ENCODE peak calls at places on chromosomes 4 and X, in nine cellular contexts. One of them, this sample, is unnamed.

GRCh38 chrX:100512471-100512870 is 72.3 kb upstream of the TNMD start:
- DNase-seq in stimulated activated naive CD8-positive, alpha-beta T cell treated with anti-CD3 and anti-CD28 coated beads, Interleukin-15, Interleukin-2, amounts not matched to agents 100 U/mL and 50 U/mL, for 24 hours: no peak
- DNase-seq in effector memory CD4-positive, alpha-beta T cell: no peak
- DNase-seq in NCI-H1048: no peak
- DNase-seq in ureter: no peak
- DNase-seq in activated T-cell treated with anti-CD3 and anti-CD28 coated beads, Interleukin-2, amount 50 U/mL, for 48 hours: no peak
- DNase-seq in activated T-helper 2 cell treated with anti-CD3 and anti-CD28 coated beads, Interferon-gamma antibody, Interleukin-2, Interleukin-4, amounts not matched to agents 10 μg/mL and 5 μg/mL and 100 μg/mL, durations not matched to agents 14 hours and 24 hours and 36 hours: no peak
- DNase-seq in hypothalamus: no peak
- DNase-seq in COR-L47: no peak
- DNase-seq in this sample: no peak

GRCh38 chrX:153724252-153725038 is at the start of the genes ABCD1 and BCAP31:
- DNase-seq in stimulated activated naive CD8-positive, alpha-beta T cell treated with anti-CD3 and anti-CD28 coated beads, Interleukin-15, Interleukin-2, amounts not matched to agents 100 U/mL and 50 U/mL, for 24 hours: peak; percentile 91
- DNase-seq in effector memory CD4-positive, alpha-beta T cell: peak; percentile 83
- DNase-seq in NCI-H1048: peak; percentile 85
- DNase-seq in ureter: peak; percentile 91
- DNase-seq in activated T-cell treated with anti-CD3 and anti-CD28 coated beads, Interleukin-2, amount 50 U/mL, for 48 hours: peak; percentile 90
- DNase-seq in activated T-helper 2 cell treated with anti-CD3 and anti-CD28 coated beads, Interferon-gamma antibody, Interleukin-2, Interleukin-4, amounts not matched to agents 10 μg/mL and 5 μg/mL and 100 μg/mL, durations not matched to agents 14 hours and 24 hours and 36 hours: peak; percentile 85
- DNase-seq in hypothalamus: peak; percentile 84
- DNase-seq in COR-L47: peak; percentile 78
- DNase-seq in this sample: peak; percentile 89

GRCh38 chrX:23554304-23554703 is 113.0 kb upstream of the PRDX4 start:
- DNase-seq in stimulated activated naive CD8-positive, alpha-beta T cell treated with anti-CD3 and anti-CD28 coated beads, Interleukin-15, Interleukin-2, amounts not matched to agents 100 U/mL and 50 U/mL, for 24 hours: no peak
- DNase-seq in effector memory CD4-positive, alpha-beta T cell: no peak
- DNase-seq in NCI-H1048: no peak
- DNase-seq in ureter: no peak
- DNase-seq in activated T-cell treated with anti-CD3 and anti-CD28 coated beads, Interleukin-2, amount 50 U/mL, for 48 hours: no peak
- DNase-seq in activated T-helper 2 cell treated with anti-CD3 and anti-CD28 coated beads, Interferon-gamma antibody, Interleukin-2, Interleukin-4, amounts not matched to agents 10 μg/mL and 5 μg/mL and 100 μg/mL, durations not matched to agents 14 hours and 24 hours and 36 hours: no peak
- DNase-seq in hypothalamus: no peak
- DNase-seq in COR-L47: peak; percentile 47
- DNase-seq in this sample: no peak

GRCh38 chrX:153906126-153906917 is 1.8 kb downstream of the AVPR2 start:
- DNase-seq in stimulated activated naive CD8-positive, alpha-beta T cell treated with anti-CD3 and anti-CD28 coated beads, Interleukin-15, Interleukin-2, amounts not matched to agents 100 U/mL and 50 U/mL, for 24 hours: peak; percentile 9
- DNase-seq in effector memory CD4-positive, alpha-beta T cell: no peak
- DNase-seq in NCI-H1048: no peak
- DNase-seq in ureter: no peak
- DNase-seq in activated T-cell treated with anti-CD3 and anti-CD28 coated beads, Interleukin-2, amount 50 U/mL, for 48 hours: no peak
- DNase-seq in activated T-helper 2 cell treated with anti-CD3 and anti-CD28 coated beads, Interferon-gamma antibody, Interleukin-2, Interleukin-4, amounts not matched to agents 10 μg/mL and 5 μg/mL and 100 μg/mL, durations not matched to agents 14 hours and 24 hours and 36 hours: no peak
- DNase-seq in hypothalamus: no peak
- DNase-seq in COR-L47: no peak
- DNase-seq in this sample: peak; percentile 49

GRCh38 chr4:159012381-159012780 is 90.5 kb upstream of the RAPGEF2 start:
- DNase-seq in stimulated activated naive CD8-positive, alpha-beta T cell treated with anti-CD3 and anti-CD28 coated beads, Interleukin-15, Interleukin-2, amounts not matched to agents 100 U/mL and 50 U/mL, for 24 hours: no peak
- DNase-seq in effector memory CD4-positive, alpha-beta T cell: no peak
- DNase-seq in NCI-H1048: no peak
- DNase-seq in ureter: no peak
- DNase-seq in activated T-cell treated with anti-CD3 and anti-CD28 coated beads, Interleukin-2, amount 50 U/mL, for 48 hours: no peak
- DNase-seq in activated T-helper 2 cell treated with anti-CD3 and anti-CD28 coated beads, Interferon-gamma antibody, Interleukin-2, Interleukin-4, amounts not matched to agents 10 μg/mL and 5 μg/mL and 100 μg/mL, durations not matched to agents 14 hours and 24 hours and 36 hours: no peak
- DNase-seq in hypothalamus: no peak
- DNase-seq in COR-L47: no peak
- DNase-seq in this sample: no peak

GRCh38 chr4:1717129-1718094 is 3.7 kb downstream of the TMEM129 start:
- DNase-seq in stimulated activated naive CD8-positive, alpha-beta T cell treated with anti-CD3 and anti-CD28 coated beads, Interleukin-15, Interleukin-2, amounts not matched to agents 100 U/mL and 50 U/mL, for 24 hours: no peak
- DNase-seq in effector memory CD4-positive, alpha-beta T cell: no peak
- DNase-seq in NCI-H1048: no peak
- DNase-seq in ureter: no peak
- DNase-seq in activated T-cell treated with anti-CD3 and anti-CD28 coated beads, Interleukin-2, amount 50 U/mL, for 48 hours: no peak
- DNase-seq in activated T-helper 2 cell treated with anti-CD3 and anti-CD28 coated beads, Interferon-gamma antibody, Interleukin-2, Interleukin-4, amounts not matched to agents 10 μg/mL and 5 μg/mL and 100 μg/mL, durations not matched to agents 14 hours and 24 hours and 36 hours: no peak
- DNase-seq in hypothalamus: no peak
- DNase-seq in COR-L47: peak; percentile 87
- DNase-seq in this sample: no peak

GRCh38 chr4:128311659-128312392 is 24.2 kb upstream of the PGRMC2 start:
- DNase-seq in stimulated activated naive CD8-positive, alpha-beta T cell treated with anti-CD3 and anti-CD28 coated beads, Interleukin-15, Interleukin-2, amounts not matched to agents 100 U/mL and 50 U/mL, for 24 hours: no peak
- DNase-seq in effector memory CD4-positive, alpha-beta T cell: no peak
- DNase-seq in NCI-H1048: peak; percentile 71
- DNase-seq in ureter: no peak
- DNase-seq in activated T-cell treated with anti-CD3 and anti-CD28 coated beads, Interleukin-2, amount 50 U/mL, for 48 hours: no peak
- DNase-seq in activated T-helper 2 cell treated with anti-CD3 and anti-CD28 coated beads, Interferon-gamma antibody, Interleukin-2, Interleukin-4, amounts not matched to agents 10 μg/mL and 5 μg/mL and 100 μg/mL, durations not matched to agents 14 hours and 24 hours and 36 hours: no peak
- DNase-seq in hypothalamus: no peak
- DNase-seq in COR-L47: no peak
- DNase-seq in this sample: no peak

GRCh38 chr4:1092026-1092982 is 21.1 kb downstream of the RNF212 start:
- DNase-seq in stimulated activated naive CD8-positive, alpha-beta T cell treated with anti-CD3 and anti-CD28 coated beads, Interleukin-15, Interleukin-2, amounts not matched to agents 100 U/mL and 50 U/mL, for 24 hours: no peak
- DNase-seq in effector memory CD4-positive, alpha-beta T cell: no peak
- DNase-seq in NCI-H1048: no peak
- DNase-seq in ureter: no peak
- DNase-seq in activated T-cell treated with anti-CD3 and anti-CD28 coated beads, Interleukin-2, amount 50 U/mL, for 48 hours: no peak
- DNase-seq in activated T-helper 2 cell treated with anti-CD3 and anti-CD28 coated beads, Interferon-gamma antibody, Interleukin-2, Interleukin-4, amounts not matched to agents 10 μg/mL and 5 μg/mL and 100 μg/mL, durations not matched to agents 14 hours and 24 hours and 36 hours: no peak
- DNase-seq in hypothalamus: no peak
- DNase-seq in COR-L47: no peak
- DNase-seq in this sample: no peak

GRCh38 chr4:86529450-86529849 is 64.7 kb upstream of the PTPN13 start:
- DNase-seq in stimulated activated naive CD8-positive, alpha-beta T cell treated with anti-CD3 and anti-CD28 coated beads, Interleukin-15, Interleukin-2, amounts not matched to agents 100 U/mL and 50 U/mL, for 24 hours: no peak
- DNase-seq in effector memory CD4-positive, alpha-beta T cell: no peak
- DNase-seq in NCI-H1048: no peak
- DNase-seq in ureter: no peak
- DNase-seq in activated T-cell treated with anti-CD3 and anti-CD28 coated beads, Interleukin-2, amount 50 U/mL, for 48 hours: no peak
- DNase-seq in activated T-helper 2 cell treated with anti-CD3 and anti-CD28 coated beads, Interferon-gamma antibody, Interleukin-2, Interleukin-4, amounts not matched to agents 10 μg/mL and 5 μg/mL and 100 μg/mL, durations not matched to agents 14 hours and 24 hours and 36 hours: no peak
- DNase-seq in hypothalamus: no peak
- DNase-seq in COR-L47: no peak
- DNase-seq in this sample: no peak

GRCh38 chrX:141314441-141314840 is 72.1 kb upstream of the SPANXC start:
- DNase-seq in stimulated activated naive CD8-positive, alpha-beta T cell treated with anti-CD3 and anti-CD28 coated beads, Interleukin-15, Interleukin-2, amounts not matched to agents 100 U/mL and 50 U/mL, for 24 hours: no peak
- DNase-seq in effector memory CD4-positive, alpha-beta T cell: no peak
- DNase-seq in NCI-H1048: no peak
- DNase-seq in ureter: no peak
- DNase-seq in activated T-cell treated with anti-CD3 and anti-CD28 coated beads, Interleukin-2, amount 50 U/mL, for 48 hours: no peak
- DNase-seq in activated T-helper 2 cell treated with anti-CD3 and anti-CD28 coated beads, Interferon-gamma antibody, Interleukin-2, Interleukin-4, amounts not matched to agents 10 μg/mL and 5 μg/mL and 100 μg/mL, durations not matched to agents 14 hours and 24 hours and 36 hours: no peak
- DNase-seq in hypothalamus: no peak
- DNase-seq in COR-L47: no peak
- DNase-seq in this sample: no peak

GRCh38 chr4:57490520-57490919 is 380.3 kb upstream of the IGFBP7 start:
- DNase-seq in stimulated activated naive CD8-positive, alpha-beta T cell treated with anti-CD3 and anti-CD28 coated beads, Interleukin-15, Interleukin-2, amounts not matched to agents 100 U/mL and 50 U/mL, for 24 hours: no peak
- DNase-seq in effector memory CD4-positive, alpha-beta T cell: no peak
- DNase-seq in NCI-H1048: no peak
- DNase-seq in ureter: no peak
- DNase-seq in activated T-cell treated with anti-CD3 and anti-CD28 coated beads, Interleukin-2, amount 50 U/mL, for 48 hours: no peak
- DNase-seq in activated T-helper 2 cell treated with anti-CD3 and anti-CD28 coated beads, Interferon-gamma antibody, Interleukin-2, Interleukin-4, amounts not matched to agents 10 μg/mL and 5 μg/mL and 100 μg/mL, durations not matched to agents 14 hours and 24 hours and 36 hours: no peak
- DNase-seq in hypothalamus: no peak
- DNase-seq in COR-L47: peak; percentile 13
- DNase-seq in this sample: no peak

This sample was measured in activated CD8-positive, alpha-beta T cell treated with anti-CD3 and anti-CD28 coated beads for 36 hours.